ENCODE peak calls at places on chromosomes 4 and X, in ten cellular contexts. L is PC-3; D is cardiac muscle cell; S is neural progenitor cell; I is ovary; Z is spleen; G is CD4-positive, alpha-beta T cell; V is right lobe of liver; W is vagina; C is stomach. O is an unnamed sample.

GRCh38 chrX:115901241-115901640 is 269.3 kb upstream of the AGTR2 start:
- DNase-seq in L (no peak), D (no peak), S (no peak), I (no peak), Z (no peak), G (no peak), V (no peak), W (no peak), C (no peak), O (no peak)

GRCh38 chr4:59247032-59247431 is 1953.1 kb upstream of the ADGRL3 start:
- DNase-seq in L (peak; percentile 51), D (no peak), S (no peak), I (no peak), Z (no peak), G (no peak), V (no peak), W (no peak), C (no peak), O (no peak)

GRCh38 chr4:101862595-101862994 is 72.1 kb downstream of the BANK1 start:
- DNase-seq in L (no peak), D (no peak), S (no peak), I (no peak), Z (no peak), G (no peak), V (no peak), W (no peak), C (no peak), O (no peak)

GRCh38 chr4:126604273-126604867 is 1028.4 kb upstream of the INTU start:
- DNase-seq in L (peak; percentile 38), D (peak; percentile 65), S (peak; percentile 57), I (no peak), Z (no peak), G (no peak), V (no peak), W (no peak), C (no peak), O (no peak)

GRCh38 chr4:860561-860960 is 34.6 kb upstream of the CPLX1 start:
- DNase-seq in L (no peak), D (no peak), S (no peak), I (no peak), Z (peak; percentile 51), G (no peak), V (no peak), W (no peak), C (no peak), O (no peak)

GRCh38 chr4:115453416-115453815 is 340.0 kb upstream of the NDST4 start:
- DNase-seq in L (no peak), D (no peak), S (no peak), I (no peak), Z (no peak), G (no peak), V (no peak), W (no peak), C (no peak), O (no peak)

GRCh38 chr4:143178923-143179322 is 5.8 kb upstream of the USP38 start:
- DNase-seq in L (peak; percentile 77), D (no peak), S (no peak), I (no peak), Z (no peak), G (no peak), V (no peak), W (no peak), C (no peak), O (no peak)

GRCh38 chr4:5592272-5592671 is 116.1 kb downstream of the EVC2 start:
- DNase-seq in L (no peak), D (no peak), S (no peak), I (no peak), Z (no peak), G (no peak), V (no peak), W (no peak), C (no peak), O (no peak)

GRCh38 chr4:133921280-133922195 is 280.1 kb downstream of the PABPC4L start:
- DNase-seq in L (peak; percentile 10), D (peak; percentile 57), S (peak; percentile 21), I (no peak), Z (no peak), G (no peak), V (no peak), W (no peak), C (no peak), O (no peak)

GRCh38 chrX:77389891-77390290 is 57.3 kb upstream of the FGF16 start:
- DNase-seq in L (peak; percentile 84), D (no peak), S (no peak), I (no peak), Z (no peak), G (no peak), V (no peak), W (no peak), C (no peak), O (no peak)

GRCh38 chr4:176217510-176217909 is 22.1 kb upstream of the SPATA4 start:
- DNase-seq in L (no peak), D (no peak), S (no peak), I (no peak), Z (no peak), G (no peak), V (no peak), W (no peak), C (no peak), O (no peak)

GRCh38 chr4:182585321-182585720 is 331.9 kb downstream of the DCTD start:
- DNase-seq in L (no peak), D (no peak), S (peak; percentile 56), I (no peak), Z (no peak), G (no peak), V (no peak), W (no peak), C (no peak), O (no peak)

GRCh38 chr4:108799335-108799734 is 36.5 kb upstream of the ETNPPL start:
- DNase-seq in L (no peak), D (no peak), S (no peak), I (no peak), Z (no peak), G (no peak), V (no peak), W (no peak), C (no peak), O (no peak)

GRCh38 chr4:155529197-155529596 is 137.5 kb upstream of the GUCY1A1 start:
- DNase-seq in L (peak; percentile 44), D (peak; percentile 69), S (peak; percentile 41), I (no peak), Z (no peak), G (no peak), V (no peak), W (no peak), C (no peak), O (no peak)

GRCh38 chr4:182808673-182809416 is 108.3 kb downstream of the DCTD start:
- DNase-seq in L (peak; percentile 83), D (no peak), S (no peak), I (no peak), Z (no peak), G (no peak), V (no peak), W (no peak), C (no peak), O (no peak)

GRCh38 chrX:115713465-115713864 is 152.5 kb downstream of the PLS3 start:
- DNase-seq in L (peak; percentile 31), D (no peak), S (no peak), I (no peak), Z (no peak), G (no peak), V (no peak), W (no peak), C (no peak), O (no peak)

GRCh38 chr4:28357985-28358384 is 1497.3 kb downstream of the STIM2 start:
- DNase-seq in L (peak; percentile 39), D (peak; percentile 36), S (peak; percentile 42), I (no peak), Z (no peak), G (no peak), V (no peak), W (no peak), C (no peak), O (no peak)

GRCh38 chr4:173037242-173037641 is 131.4 kb upstream of the GALNT7 start:
- DNase-seq in L (no peak), D (no peak), S (no peak), I (no peak), Z (no peak), G (no peak), V (no peak), W (no peak), C (no peak), O (no peak)
- H3K27ac ChIP-seq in L (no peak overlapping the region), D (no peak overlapping the region), S (no peak overlapping the region), I (no peak overlapping the region), Z (no peak overlapping the region), G (no peak overlapping the region), V (no peak overlapping the region), W (no peak overlapping the region), C (peak overlapping the region; percentile 85), O (no peak overlapping the region)

GRCh38 chr4:7190278-7190594 is 2.1 kb upstream of the SORCS2 start:
- DNase-seq in L (no peak), D (no peak), S (no peak), I (no peak), Z (no peak), G (no peak), V (no peak), W (no peak), C (no peak), O (no peak)
- H3K27me3 ChIP-seq in L (no peaks in the 10 kb centered on the region), D (peaks cover 69% of the 10 kb centered on the region), S (peaks cover 70% of the 10 kb centered on the region), I (no peaks in the 10 kb centered on the region), Z (peaks cover 26% of the 10 kb centered on the region), G (peaks cover 44% of the 10 kb centered on the region), V (no peaks in the 10 kb centered on the region), W (no peaks in the 10 kb centered on the region), C (no peaks in the 10 kb centered on the region), O (no peaks in the 10 kb centered on the region)

GRCh38 chr4:158297866-158298265 is 87.6 kb downstream of the TMEM144 start:
- DNase-seq in L (no peak), D (no peak), S (no peak), I (no peak), Z (no peak), G (no peak), V (no peak), W (no peak), C (no peak), O (no peak)
- H3K27ac ChIP-seq in L (no peak overlapping the region), D (no peak overlapping the region), S (no peak overlapping the region), I (no peak overlapping the region), Z (no peak overlapping the region), G (no peak overlapping the region), V (no peak overlapping the region), W (no peak overlapping the region), C (no peak overlapping the region), O (no peak overlapping the region)

GRCh38 chrX:54994668-54995452 is 872 bp upstream of the PFKFB1 start:
- DNase-seq in L (no peak), D (no peak), S (no peak), I (no peak), Z (no peak), G (no peak), V (peak; percentile 60), W (no peak), C (no peak), O (no peak)
- H3K27me3 ChIP-seq in L (no peaks in the 10 kb centered on the region), D (no peaks in the 10 kb centered on the region), S (no peaks in the 10 kb centered on the region), I (no peaks in the 10 kb centered on the region), Z (no peaks in the 10 kb centered on the region), G (no peaks in the 10 kb centered on the region), V (no peaks in the 10 kb centered on the region), W (no peaks in the 10 kb centered on the region), C (no peaks in the 10 kb centered on the region), O (no peaks in the 10 kb centered on the region)

GRCh38 chr4:15232725-15233597 is 194.9 kb upstream of the C1QTNF7 start:
- DNase-seq in L (peak; percentile 2), D (peak; percentile 46), S (no peak), I (no peak), Z (no peak), G (no peak), V (no peak), W (no peak), C (no peak), O (no peak)
- H3K27ac ChIP-seq in L (no peak overlapping the region), D (no peak overlapping the region), S (no peak overlapping the region), I (no peak overlapping the region), Z (peak overlapping the region; percentile 44), G (no peak overlapping the region), V (no peak overlapping the region), W (peak overlapping the region; percentile 70), C (peak overlapping the region; percentile 17), O (no peak overlapping the region)

GRCh38 chr4:151950993-151951726 is 190.4 kb upstream of the GATB start:
- DNase-seq in L (no peak), D (no peak), S (no peak), I (no peak), Z (no peak), G (no peak), V (no peak), W (no peak), C (no peak), O (no peak)
- H3K27me3 ChIP-seq in L (no peaks in the 10 kb centered on the region), D (no peaks in the 10 kb centered on the region), S (no peaks in the 10 kb centered on the region), I (no peaks in the 10 kb centered on the region), Z (no peaks in the 10 kb centered on the region), G (no peaks in the 10 kb centered on the region), V (no peaks in the 10 kb centered on the region), W (no peaks in the 10 kb centered on the region), C (no peaks in the 10 kb centered on the region), O (no peaks in the 10 kb centered on the region)

O was measured in uterus.